ENCODE peak calls at places on chromosome 12, in four cellular contexts. A is GM12878, R is K562, N is H1. G is an unnamed sample.

GRCh38 chr12:69934011-69934410 is 109.0 kb downstream of the MYRFL start:
- DNase-seq in A (no peak), R (no peak), N (no peak), G (no peak)

GRCh38 chr12:26156996-26157395 is 32.2 kb upstream of the BHLHE41 start:
- DNase-seq in N (no peak), R (no peak), A (no peak), G (no peak)

GRCh38 chr12:45402288-45402687 is 186.4 kb downstream of the ANO6 start:
- DNase-seq in N (no peak), A (no peak), R (no peak), G (no peak)

GRCh38 chr12:88638956-88639355 is 58.7 kb upstream of the KITLG start:
- DNase-seq in N (no peak), A (no peak), R (no peak), G (no peak)

GRCh38 chr12:30613119-30613830 is 82.4 kb downstream of the IPO8 start:
- DNase-seq in N (no peak), R (no peak), A (no peak), G (peak; percentile 71)

GRCh38 chr12:116368196-116369194 is 91.0 kb upstream of the MED13L start:
- DNase-seq in R (no peak), A (no peak), N (no peak), G (no peak)

GRCh38 chr12:27385756-27386155 is 53.1 kb downstream of the BMAL2 start:
- DNase-seq in N (no peak), R (no peak), A (no peak), G (no peak)

GRCh38 chr12:53340398-53340797 is 4.2 kb upstream of the SP7 start:
- DNase-seq in A (no peak), N (no peak), R (peak; percentile 63), G (no peak)

GRCh38 chr12:121237415-121237814 is 27.5 kb downstream of the P2RX4 start:
- DNase-seq in N (no peak), A (no peak), R (no peak), G (no peak)

GRCh38 chr12:123531091-123531490 is 2.4 kb downstream of the RILPL1 start:
- DNase-seq in N (no peak), R (no peak), A (no peak), G (no peak)

GRCh38 chr12:27233814-27234213 is 10.3 kb upstream of the STK38L start:
- DNase-seq in A (no peak), R (peak; percentile 13), N (no peak), G (peak; percentile 26)

GRCh38 chr12:82383930-82384513 is 25.7 kb downstream of the METTL25 start:
- DNase-seq in N (no peak), R (no peak), A (no peak), G (no peak)

GRCh38 chr12:55745361-55746146 is 2.6 kb downstream of the GDF11 start:
- DNase-seq in A (no peak), R (peak; percentile 53), N (no peak), G (peak; percentile 36)

GRCh38 chr12:6345319-6346071 is 3.6 kb upstream of the TNFRSF1A start:
- DNase-seq in R (peak; percentile 58), N (no peak), A (no peak), G (peak; percentile 84)

GRCh38 chr12:93773122-93773871 is 96.1 kb downstream of the CRADD start:
- DNase-seq in R (no peak), A (no peak), N (no peak), G (no peak)

GRCh38 chr12:52789637-52790426 is 6.1 kb downstream of the KRT3 start:
- DNase-seq in N (no peak), R (peak; percentile 91), A (no peak), G (no peak)

GRCh38 chr12:83102499-83102898 is 415.8 kb downstream of the TMTC2 start:
- DNase-seq in A (no peak), N (no peak), R (no peak), G (no peak)

DNA sequence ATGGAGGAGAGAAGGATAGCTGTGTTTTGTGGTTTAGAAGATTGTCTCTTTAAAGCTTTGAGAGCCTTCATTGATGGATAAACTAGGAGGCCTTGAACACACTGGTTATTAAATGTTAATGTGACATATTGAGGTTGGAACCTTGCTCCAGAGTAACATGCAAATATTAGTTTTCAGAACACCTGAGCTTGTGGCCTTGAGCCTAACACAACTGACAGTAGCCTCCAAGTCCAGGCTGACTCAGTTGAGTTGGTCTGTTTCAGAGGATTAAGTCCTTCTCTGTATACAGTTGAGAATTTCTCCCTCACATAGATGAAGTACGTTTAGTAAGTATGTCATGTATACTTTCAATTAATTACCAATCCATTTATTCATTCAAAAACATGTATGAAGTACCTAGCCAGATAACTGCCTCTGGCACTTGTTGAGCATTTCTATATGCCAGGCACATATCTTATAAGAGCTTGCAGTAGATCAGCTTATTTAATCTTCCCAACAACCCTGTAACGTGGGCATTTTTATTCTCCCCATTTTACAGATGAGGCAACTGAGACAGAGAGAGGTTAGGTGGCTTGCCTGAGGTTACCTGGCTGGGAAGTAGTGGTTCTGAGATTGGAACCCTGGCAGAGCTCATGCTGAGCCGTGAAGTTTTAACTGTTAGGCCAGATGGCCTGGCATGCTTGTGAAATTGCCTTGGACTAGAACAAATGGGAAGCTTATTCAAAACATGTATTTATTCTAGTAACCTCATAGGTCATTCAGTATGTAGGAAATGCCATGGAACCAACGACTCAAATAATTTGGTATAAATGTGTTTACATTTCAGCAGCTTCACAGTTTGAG is 63.6 kb downstream of the ELK3 start:
- DNase-seq in A (no peak), N (no peak), R (no peak), G (peak; percentile 67)
- TF ChIP-seq POLR2AphosphoS5 in A (no peak), N (no peak), R (no peak), G (no peak)

DNA sequence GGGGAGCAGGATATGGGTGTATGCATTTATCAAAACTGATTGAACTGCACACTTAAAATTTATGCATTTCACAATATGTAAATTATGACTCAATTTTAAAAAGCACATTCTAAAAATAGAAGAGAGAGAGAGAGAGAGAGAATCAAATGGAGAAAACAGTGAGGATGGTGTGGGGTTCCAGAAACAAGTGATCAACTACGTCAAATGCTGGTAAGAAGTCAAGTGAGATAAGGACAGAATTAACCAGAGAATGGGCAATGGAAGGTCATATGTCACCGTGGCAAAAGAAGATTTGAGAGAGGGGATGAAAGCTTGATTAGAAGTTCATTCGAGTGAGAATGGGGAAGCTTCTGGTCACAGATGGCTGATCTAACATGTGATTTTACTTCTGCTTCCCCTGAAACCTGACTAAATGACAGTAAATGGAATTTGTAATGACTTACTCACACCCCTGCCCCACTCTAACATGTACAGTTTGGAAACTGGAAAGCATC is 276.4 kb upstream of the AMIGO2 start:
- DNase-seq in N (no peak), A (peak; percentile 44), R (no peak), G (no peak)
- TF ChIP-seq TAF1 in N (no peak), A (no peak), R (no peak), G (no peak)

GRCh38 chr12:105846331-105846730 is 292.4 kb downstream of the NUAK1 start:
- DNase-seq in R (no peak), A (no peak), N (no peak), G (no peak)

GRCh38 chr12:105850103-105850968 is 288.4 kb downstream of the NUAK1 start:
- DNase-seq in A (no peak), R (no peak), N (no peak), G (no peak)

GRCh38 chr12:105852496-105852895 is 286.3 kb downstream of the NUAK1 start:
- DNase-seq in N (no peak), A (no peak), R (no peak), G (no peak)

GRCh38 chr12:105843989-105844768 is 294.6 kb downstream of the NUAK1 start:
- DNase-seq in N (no peak), R (no peak), A (no peak), G (no peak)

GRCh38 chr12:105848286-105848685 is 290.5 kb downstream of the NUAK1 start:
- DNase-seq in R (no peak), A (no peak), N (no peak), G (no peak)
- TF ChIP-seq ZNF274 in R (no peak), A (no peak), N (no peak), G (no peak)

DNA sequence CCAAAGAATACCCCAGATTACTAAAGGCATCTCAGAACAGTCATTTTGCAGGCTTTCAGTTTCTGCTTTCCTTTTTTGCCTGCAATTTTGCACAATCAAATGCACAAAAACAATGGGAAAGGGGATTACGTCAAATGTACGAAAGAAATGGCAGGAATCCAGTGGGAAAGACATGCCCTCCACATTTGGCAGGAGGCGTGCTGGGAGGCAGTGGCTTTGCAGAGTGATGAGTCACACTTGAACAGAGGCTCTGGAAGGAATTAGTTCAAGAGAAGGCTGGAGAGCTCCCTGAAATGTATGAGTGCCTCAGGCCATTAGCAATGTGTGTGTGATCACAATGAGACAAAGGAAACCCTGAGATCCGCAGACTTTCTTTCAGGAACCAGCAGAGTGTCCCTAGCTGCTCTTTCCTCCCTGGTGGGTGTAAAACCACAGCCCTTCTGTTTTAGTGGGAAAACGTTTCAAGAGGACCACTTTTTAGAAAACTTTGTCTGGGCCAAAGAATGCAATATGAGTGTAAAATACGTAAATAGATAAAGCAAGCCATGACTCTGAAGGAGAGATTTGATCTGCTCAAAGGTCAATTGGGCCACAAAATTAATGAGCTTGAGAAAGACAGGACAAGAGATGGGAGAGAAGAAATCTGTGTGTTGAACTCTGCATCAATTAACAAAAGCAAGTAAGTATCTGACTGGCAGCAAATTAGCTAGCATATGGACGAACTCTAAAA is 155.5 kb upstream of the PDE3A start:
- DNase-seq in R (no peak), A (no peak), N (peak; percentile 69), G (no peak)
- TF ChIP-seq POLR2AphosphoS5 in R (no peak), A (no peak), N (no peak), G (no peak)

GRCh38 chr12:108610336-108610815 is 12.5 kb upstream of the TMEM119 start:
- DNase-seq in R (no peak), N (no peak), A (no peak), G (no peak)

GRCh38 chr12:108607981-108608600 is 10.2 kb upstream of the TMEM119 start:
- DNase-seq in A (no peak), R (no peak), N (no peak), G (no peak)

GRCh38 chr12:108608616-108609015 is 10.7 kb upstream of the TMEM119 start:
- DNase-seq in A (no peak), R (no peak), N (no peak), G (no peak)

GRCh38 chr12:108610856-108611605 is 13.1 kb upstream of the TMEM119 start:
- DNase-seq in N (no peak), R (no peak), A (no peak), G (no peak)

DNA sequence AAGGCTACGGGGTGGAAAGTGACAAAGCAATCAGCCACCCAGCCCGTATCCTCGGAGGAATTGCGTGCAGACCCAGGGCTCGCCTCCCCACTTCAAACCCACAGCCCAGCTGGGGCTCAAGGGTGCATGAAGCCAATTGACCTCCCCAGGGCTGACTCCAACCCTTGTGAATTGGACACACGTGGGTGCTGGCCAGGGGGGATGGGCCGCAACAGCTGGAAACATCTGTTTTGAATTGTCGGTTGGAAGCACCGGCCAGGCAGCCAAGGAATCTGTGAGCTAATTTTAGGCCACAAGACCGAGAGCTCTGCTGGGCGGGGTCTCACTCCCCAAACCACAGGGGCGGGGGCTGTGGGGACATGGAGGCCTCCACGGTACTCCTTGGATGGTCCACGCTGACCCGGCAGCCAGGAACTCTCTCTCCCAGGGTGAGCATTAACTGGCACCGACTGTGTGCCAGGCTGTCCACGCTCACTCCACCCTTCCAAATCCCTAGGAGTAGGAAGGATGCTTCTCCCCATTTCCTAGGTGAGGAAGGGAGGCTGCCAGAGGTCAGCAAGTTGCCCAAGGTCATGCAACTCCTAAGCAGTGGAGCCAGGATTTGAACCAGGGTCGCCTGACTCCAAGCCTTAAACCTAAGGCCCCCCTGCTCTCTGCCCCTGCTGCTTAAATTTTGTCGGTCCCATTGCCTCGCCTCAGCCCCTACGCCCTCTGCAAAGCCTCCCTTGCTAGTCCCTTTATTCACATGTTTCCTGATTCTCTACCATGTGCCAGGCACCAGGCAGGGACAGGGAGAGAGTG is 11.9 kb upstream of the TMEM119 start:
- DNase-seq in A (no peak), R (peak; percentile 45), N (no peak), G (no peak)
- TF ChIP-seq TAF1 in A (no peak), R (no peak), N (no peak), G (no peak)